ENCODE peak calls at places on chromosome 13, in seven cellular contexts. V, Z, Q, A, I, R and H are unnamed samples. For H3K4me1, the result is how much of the 10 kb centered on the place peaks cover.

GRCh38 chr13:112720251-112720650 is 30.4 kb downstream of the ATP11A start:
- DNase-seq in V (no peak), Z (no peak), Q (no peak), A (no peak), I (no peak), R (no peak), H (no peak)

GRCh38 chr13:111914241-111915103 is 152.5 kb upstream of the SOX1 start:
- DNase-seq in V (no peak), Z (peak), Q (peak), A (no peak), I (no peak), R (no peak), H (no peak)

GRCh38 chr13:36528105-36528504 is 95.8 kb downstream of the CCNA1 start:
- DNase-seq in V (no peak), Z (no peak), Q (no peak), A (no peak), I (no peak), R (no peak), H (no peak)

GRCh38 chr13:49571299-49572240 is 13.8 kb downstream of the RCBTB1 start:
- DNase-seq in V (no peak), Z (no peak), Q (no peak), A (no peak), I (no peak), R (no peak), H (no peak)

GRCh38 chr13:42680748-42681147 is 100.6 kb upstream of the FAM216B start:
- DNase-seq in V (no peak), Z (no peak), Q (no peak), A (no peak), I (no peak), R (no peak), H (no peak)

GRCh38 chr13:76993021-76993420 is 1.1 kb downstream of the CLN5 start:
- DNase-seq in V (no peak), Z (no peak), Q (no peak), A (no peak), I (no peak), R (peak), H (no peak)

GRCh38 chr13:75934889-75935288 is 298.8 kb downstream of the LMO7 start:
- DNase-seq in V (no peak), Z (no peak), Q (no peak), A (no peak), I (no peak), R (peak), H (no peak)

GRCh38 chr13:93284056-93284455 is 57.4 kb downstream of the GPC6 start:
- DNase-seq in V (no peak), Z (no peak), Q (no peak), A (no peak), I (no peak), R (no peak), H (no peak)

GRCh38 chr13:113461022-113461751 is 7.9 kb upstream of the ADPRHL1 start:
- DNase-seq in V (no peak), Z (no peak), Q (no peak), A (no peak), I (no peak), R (no peak), H (no peak)

GRCh38 chr13:86841264-86841663 is 829.9 kb upstream of the SLITRK5 start:
- DNase-seq in V (no peak), Z (no peak), Q (peak), A (no peak), I (peak), R (no peak), H (no peak)

GRCh38 chr13:108495686-108496363 is 133.6 kb upstream of the MYO16 start:
- DNase-seq in V (no peak), Z (peak), Q (no peak), A (peak), I (peak), R (no peak), H (peak)
- H3K4me1 ChIP-seq in V (under half), Z (under half), Q (under half), A (under half), I (under half), R (under half), H (under half)

DNA sequence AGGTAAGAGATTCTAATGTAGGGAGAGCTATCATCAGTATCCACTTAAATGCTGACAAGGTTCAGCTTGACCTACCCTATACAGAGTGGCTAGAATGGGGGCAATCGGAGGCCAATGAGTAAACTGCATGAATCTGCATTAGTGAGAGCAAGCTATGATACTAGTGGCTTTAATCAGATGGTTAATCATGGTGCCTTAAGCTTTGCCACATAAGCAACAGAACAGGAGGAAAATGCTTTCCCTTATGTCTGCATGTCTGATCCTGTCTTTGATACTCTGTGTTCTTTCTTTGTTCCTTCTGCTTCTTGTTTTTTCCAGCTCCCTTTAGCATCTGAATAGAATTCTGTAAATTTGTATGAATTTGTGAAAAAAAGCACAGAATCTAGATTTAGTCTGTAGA is 91.1 kb downstream of the WDFY2 start:
- DNase-seq in V (no peak), Z (no peak), Q (no peak), A (no peak), I (no peak), R (peak), H (no peak)
- H3K27ac ChIP-seq in V (no peak), Z (no peak), Q (no peak), A (no peak), I (no peak), R (peak), H (no peak)

GRCh38 chr13:44273991-44274810 is 99.4 kb upstream of the SERP2 start:
- DNase-seq in V (no peak), Z (no peak), Q (peak), A (peak), I (no peak), R (no peak), H (no peak)
- H3K4me1 ChIP-seq in V (under half), Z (under half), Q (under half), A (under half), I (under half), R (under half), H (under half)

GRCh38 chr13:92017737-92018136 is 619.3 kb downstream of the GPC5 start:
- DNase-seq in V (no peak), Z (no peak), Q (no peak), A (no peak), I (no peak), R (no peak), H (no peak)

GRCh38 chr13:92012787-92013186 is 614.4 kb downstream of the GPC5 start:
- DNase-seq in V (no peak), Z (no peak), Q (no peak), A (no peak), I (no peak), R (no peak), H (no peak)
- H3K27ac ChIP-seq in V (no peak), Z (no peak), Q (no peak), A (no peak), I (no peak), R (no peak), H (no peak)

DNA sequence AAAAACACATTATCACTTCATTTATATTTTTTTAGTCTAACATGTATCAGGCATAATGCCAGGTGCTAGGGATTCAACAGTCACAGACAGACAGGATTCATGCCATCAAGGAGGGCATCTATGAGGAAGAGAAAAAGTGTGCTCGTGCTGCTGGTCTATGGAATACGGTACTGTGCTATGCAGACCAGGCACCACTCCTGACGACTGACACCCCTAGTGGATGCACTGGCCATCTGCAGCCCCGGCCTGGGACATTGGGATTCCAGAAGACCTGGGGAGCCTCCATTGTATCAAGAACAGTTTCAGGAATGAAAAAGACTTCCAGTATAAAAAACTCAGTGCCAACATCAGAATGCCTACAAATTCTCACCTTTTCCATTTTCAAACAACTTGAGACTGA is 94.0 kb downstream of the KLF12 start:
- DNase-seq in V (no peak), Z (peak), Q (no peak), A (no peak), I (peak), R (no peak), H (peak)
- H3K4me1 ChIP-seq in V (under half), Z (under half), Q (under half), A (half or more), I (under half), R (under half), H (under half)

GRCh38 chr13:30745917-30746686 is 10.8 kb downstream of the ALOX5AP start:
- DNase-seq in V (no peak), Z (no peak), Q (no peak), A (no peak), I (no peak), R (peak), H (no peak)
- H3K27ac ChIP-seq in V (no peak), Z (no peak), Q (no peak), A (no peak), I (no peak), R (no peak), H (no peak)